ENCODE peak calls at places on chromosomes 16 and 17, in four cellular contexts. J is stomach, P is prostate gland, Q is upper lobe of left lung. U is an unnamed sample.

GRCh38 chr16:89696598-89697128 is 4.8 kb downstream of the SPATA2L start:
- DNase-seq in J (no peak), P (no peak), Q (no peak), U (no peak)

GRCh38 chr16:51994597-51994996 is 552.3 kb downstream of the TOX3 start:
- DNase-seq in J (peak; percentile 92), P (peak; percentile 71), Q (no peak), U (no peak)

GRCh38 chr17:6556121-6557039 is at the start of gene PITPNM3:
- DNase-seq in J (peak; percentile 40), P (no peak), Q (peak; percentile 89), U (no peak)

GRCh38 chr16:30348929-30349328 is 6.2 kb downstream of the CD2BP2 start:
- DNase-seq in J (no peak), P (no peak), Q (no peak), U (no peak)

GRCh38 chr17:1160591-1161041 is 19.2 kb downstream of the ABR start:
- DNase-seq in J (no peak), P (no peak), Q (no peak), U (no peak)

GRCh38 chr17:71329310-71330098 is 791.3 kb upstream of the SOX9 start:
- DNase-seq in J (no peak), P (no peak), Q (no peak), U (no peak)

GRCh38 chr16:13997933-13998332 is 73.2 kb upstream of the MRTFB start:
- DNase-seq in J (no peak), P (no peak), Q (no peak), U (no peak)

GRCh38 chr17:73663614-73664013 is 19.4 kb upstream of the SDK2 start:
- DNase-seq in J (no peak), P (no peak), Q (no peak), U (no peak)

GRCh38 chr16:55836158-55836611 is 3.3 kb upstream of the CES1 start:
- DNase-seq in J (no peak), P (no peak), Q (no peak), U (no peak)

GRCh38 chr16:80804061-80804450 is 342 bp downstream of the CDYL2 start:
- DNase-seq in J (no peak), P (peak; percentile 24), Q (peak; percentile 92), U (no peak)

GRCh38 chr16:12398029-12398735 is 405.5 kb downstream of the CPPED1 start:
- DNase-seq in J (no peak), P (no peak), Q (no peak), U (no peak)

GRCh38 chr16:87163637-87164036 is 153.6 kb downstream of the C16orf95 start:
- DNase-seq in J (no peak), P (no peak), Q (no peak), U (no peak)

GRCh38 chr17:59751955-59752413 is 44.5 kb downstream of the VMP1 start:
- DNase-seq in J (no peak), P (no peak), Q (no peak), U (no peak)

DNA sequence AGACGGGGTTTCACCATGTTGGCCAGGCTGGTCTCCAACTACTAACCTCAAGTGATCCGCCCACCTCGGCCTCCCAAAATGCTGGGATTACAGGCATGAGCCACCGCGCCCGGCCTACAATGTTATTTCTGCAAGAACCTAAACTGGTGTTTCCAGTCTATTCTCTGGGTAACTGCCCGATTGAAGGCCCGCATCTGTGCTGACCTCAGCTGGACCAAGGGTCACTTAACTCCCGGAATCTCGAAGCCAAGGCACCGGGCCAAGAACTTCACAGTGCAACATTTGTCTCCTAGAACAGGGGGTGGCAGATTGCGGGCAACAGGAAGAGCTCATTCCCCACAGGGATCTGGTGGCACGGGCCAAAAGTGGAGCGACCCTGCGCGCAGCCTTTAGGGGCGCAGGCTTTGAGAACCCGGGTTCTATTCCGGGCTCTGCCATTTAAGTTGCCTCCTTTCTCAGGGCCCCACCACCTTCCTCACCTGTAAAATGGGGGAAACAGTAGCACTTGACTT is 785 bp downstream of the SHMT1 start:
- DNase-seq in J (peak; percentile 64), P (peak; percentile 33), Q (no peak), U (no peak)
- TF ChIP-seq POLR2AphosphoS5 in J (no peak), P (no peak), Q (no peak), U (no peak)

GRCh38 chr17:78737332-78737731 is 44.7 kb downstream of the CYTH1 start:
- DNase-seq in J (no peak), P (no peak), Q (no peak), U (no peak)
- H3K4me1 ChIP-seq in J (peaks cover 88% of the 10 kb centered on the region), P (peaks cover 8% of the 10 kb centered on the region), Q (peaks cover 52% of the 10 kb centered on the region), U (peaks cover 67% of the 10 kb centered on the region)

GRCh38 chr17:39525801-39526506 is 64.7 kb downstream of the CDK12 start:
- DNase-seq in J (no peak), P (no peak), Q (no peak), U (no peak)
- H3K36me3 ChIP-seq in J (peaks cover 97% of the 10 kb centered on the region), P (no peaks in the 10 kb centered on the region), Q (peaks cover 62% of the 10 kb centered on the region), U (no peaks in the 10 kb centered on the region)

DNA sequence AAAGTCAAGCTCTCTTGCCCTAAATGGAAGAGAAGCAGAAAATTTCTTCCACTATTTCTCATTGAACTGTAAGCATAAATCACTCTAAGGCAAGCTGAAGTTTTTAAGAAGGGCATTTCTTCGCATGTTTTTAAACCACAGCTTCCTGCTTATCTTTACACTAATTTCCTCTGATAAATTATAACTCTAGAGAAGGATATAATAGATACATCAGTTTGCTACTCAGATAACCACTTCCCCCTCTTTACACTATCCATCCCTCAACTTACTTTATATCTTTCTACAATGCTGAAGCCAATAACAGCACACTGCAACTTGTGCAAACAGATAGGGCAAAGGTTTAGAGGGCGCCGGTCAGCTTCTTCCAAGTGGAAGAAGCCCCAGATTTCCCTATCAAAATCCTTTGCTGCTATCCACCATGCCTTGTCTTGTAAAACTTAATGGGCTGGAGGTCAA is 49.8 kb upstream of the LRRC37A3 start:
- DNase-seq in J (no peak), P (no peak), Q (no peak), U (no peak)
- TF ChIP-seq POLR2AphosphoS5 in J (no peak), P (no peak), Q (no peak), U (no peak)

DNA sequence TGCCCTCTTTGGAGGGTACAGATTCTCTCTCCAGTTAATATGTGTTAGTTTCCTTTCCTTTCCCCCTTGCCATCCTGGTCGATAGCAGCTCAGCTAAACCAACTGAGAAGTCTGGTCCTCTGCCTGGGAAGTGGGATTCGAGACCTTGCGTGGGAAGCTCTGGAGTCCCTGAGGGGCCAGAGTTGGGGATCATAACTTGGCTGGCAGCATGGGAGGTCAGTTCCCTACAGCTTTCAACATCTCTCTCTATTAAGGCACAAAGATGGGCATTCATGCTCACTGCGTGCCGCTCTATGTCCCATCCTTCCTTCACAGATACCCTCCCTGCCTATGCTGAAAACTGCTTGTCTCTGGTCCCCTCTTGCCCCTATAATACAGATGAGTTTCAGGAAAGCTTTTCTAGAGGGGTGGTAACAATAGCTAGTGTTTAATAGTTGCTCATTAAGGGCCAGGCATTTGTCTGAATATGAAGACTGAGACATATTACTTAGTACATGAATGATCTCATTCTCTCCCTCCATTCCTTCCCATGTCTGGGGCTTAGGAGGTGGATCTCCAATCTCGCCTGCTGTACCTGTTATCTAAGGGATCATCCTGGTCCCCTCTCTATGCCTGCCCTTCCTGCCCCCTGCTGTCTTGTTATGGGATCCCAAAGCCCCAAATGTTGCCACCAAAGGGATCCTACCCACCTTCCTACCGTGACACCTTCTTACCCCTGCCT is 10.8 kb downstream of the THRA start:
- DNase-seq in J (no peak), P (no peak), Q (no peak), U (no peak)
- H3K4me1 ChIP-seq in J (peaks cover 97% of the 10 kb centered on the region), P (peaks cover 68% of the 10 kb centered on the region), Q (peaks cover 79% of the 10 kb centered on the region), U (peaks cover 82% of the 10 kb centered on the region)

GRCh38 chr17:37148171-37148570 is 199.4 kb downstream of the AATF start:
- DNase-seq in J (no peak), P (peak; percentile 36), Q (no peak), U (no peak)
- H3K36me3 ChIP-seq in J (peaks cover 41% of the 10 kb centered on the region), P (no peaks in the 10 kb centered on the region), Q (no peaks in the 10 kb centered on the region), U (no peaks in the 10 kb centered on the region)

GRCh38 chr16:5041604-5042133 is 7.9 kb upstream of the NAGPA start:
- DNase-seq in J (no peak), P (no peak), Q (no peak), U (no peak)
- TF ChIP-seq POLR2AphosphoS5 in J (no peak), P (no peak), Q (no peak), U (no peak)

GRCh38 chr17:35076874-35077273 is 13.4 kb upstream of the RFFL start:
- DNase-seq in J (no peak), P (no peak), Q (no peak), U (no peak)
- H3K4me1 ChIP-seq in J (peaks cover 77% of the 10 kb centered on the region), P (no peaks in the 10 kb centered on the region), Q (peaks cover 16% of the 10 kb centered on the region), U (peaks cover 29% of the 10 kb centered on the region)